ENCODE peak calls at places on chromosomes 12 and 14, in five cellular contexts. One of them, this sample, is unnamed.

GRCh38 chr14:72753879-72754400 is 140.0 kb downstream of the DPF3 start:
- DNase-seq in GM23338: no peak
- DNase-seq in right lobe of liver: no peak
- DNase-seq in Panc1: no peak
- DNase-seq in HCT116: no peak
- DNase-seq in this sample: no peak

GRCh38 chr12:84497819-84498218 is 414.8 kb downstream of the SLC6A15 start:
- DNase-seq in right lobe of liver: no peak
- DNase-seq in HCT116: peak
- DNase-seq in Panc1: no peak
- DNase-seq in GM23338: peak
- DNase-seq in this sample: no peak

GRCh38 chr12:20601668-20602280 is 93.4 kb upstream of the SLCO1C1 start:
- DNase-seq in GM23338: peak
- DNase-seq in HCT116: peak
- DNase-seq in right lobe of liver: no peak
- DNase-seq in Panc1: no peak
- DNase-seq in this sample: no peak

GRCh38 chr14:97517566-97518234 is 720.5 kb downstream of the VRK1 start:
- DNase-seq in right lobe of liver: no peak
- DNase-seq in HCT116: no peak
- DNase-seq in GM23338: no peak
- DNase-seq in Panc1: no peak
- DNase-seq in this sample: no peak

GRCh38 chr12:54306925-54307731 is 6.3 kb upstream of the NFE2 start:
- DNase-seq in HCT116: peak
- DNase-seq in right lobe of liver: peak
- DNase-seq in Panc1: no peak
- DNase-seq in GM23338: peak
- DNase-seq in this sample: peak

GRCh38 chr12:50786498-50787231 is 22.8 kb downstream of the ATF1 start:
- DNase-seq in GM23338: peak
- DNase-seq in HCT116: peak
- DNase-seq in right lobe of liver: no peak
- DNase-seq in Panc1: peak
- DNase-seq in this sample: no peak

GRCh38 chr12:67193705-67194104 is 75.5 kb upstream of the CAND1 start:
- DNase-seq in HCT116: no peak
- DNase-seq in right lobe of liver: no peak
- DNase-seq in GM23338: peak
- DNase-seq in Panc1: no peak
- DNase-seq in this sample: no peak

GRCh38 chr12:78118486-78118885 is 287.8 kb downstream of the NAV3 start:
- DNase-seq in Panc1: no peak
- DNase-seq in HCT116: no peak
- DNase-seq in right lobe of liver: no peak
- DNase-seq in GM23338: no peak
- DNase-seq in this sample: no peak

GRCh38 chr12:19130224-19131019 is 889 bp downstream of the PLEKHA5 start:
- DNase-seq in right lobe of liver: peak
- DNase-seq in HCT116: no peak
- DNase-seq in GM23338: peak
- DNase-seq in Panc1: no peak
- DNase-seq in this sample: peak

GRCh38 chr12:125454786-125455450 is 389.7 kb downstream of the AACS start:
- DNase-seq in right lobe of liver: no peak
- DNase-seq in Panc1: no peak
- DNase-seq in GM23338: peak
- DNase-seq in HCT116: no peak
- DNase-seq in this sample: no peak

GRCh38 chr12:46933947-46934346 is 108.2 kb upstream of the SLC38A4 start:
- DNase-seq in Panc1: peak
- DNase-seq in HCT116: no peak
- DNase-seq in right lobe of liver: no peak
- DNase-seq in GM23338: peak
- DNase-seq in this sample: no peak

GRCh38 chr12:51905507-51906438 is 1.5 kb upstream of the ACVRL1 start:
- DNase-seq in GM23338: no peak
- DNase-seq in HCT116: no peak
- DNase-seq in Panc1: no peak
- DNase-seq in right lobe of liver: no peak
- DNase-seq in this sample: peak

GRCh38 chr12:62372825-62373224 is 93.8 kb upstream of the MON2 start:
- DNase-seq in HCT116: no peak
- DNase-seq in Panc1: no peak
- DNase-seq in GM23338: no peak
- DNase-seq in right lobe of liver: no peak
- DNase-seq in this sample: no peak

GRCh38 chr12:124024263-124024678 is 51.3 kb downstream of the ZNF664 start:
- DNase-seq in right lobe of liver: no peak
- DNase-seq in HCT116: no peak
- DNase-seq in Panc1: no peak
- DNase-seq in GM23338: no peak
- DNase-seq in this sample: no peak

GRCh38 chr14:32256606-32257005 is 53.5 kb upstream of the RNU6-8 start:
- DNase-seq in Panc1: no peak
- DNase-seq in GM23338: no peak
- DNase-seq in right lobe of liver: no peak
- DNase-seq in HCT116: no peak
- DNase-seq in this sample: no peak

GRCh38 chr12:93106910-93107309 is 177.8 kb upstream of the EEA1 start:
- DNase-seq in GM23338: no peak
- DNase-seq in Panc1: no peak
- DNase-seq in HCT116: no peak
- DNase-seq in right lobe of liver: no peak
- DNase-seq in this sample: no peak

GRCh38 chr12:57130941-57131340 is 2.7 kb downstream of the LRP1 start:
- DNase-seq in GM23338: no peak
- DNase-seq in right lobe of liver: no peak
- DNase-seq in Panc1: no peak
- DNase-seq in HCT116: no peak
- DNase-seq in this sample: no peak

GRCh38 chr12:124923906-124924734 is 9.7 kb upstream of the UBC start:
- DNase-seq in Panc1: no peak
- DNase-seq in HCT116: no peak
- DNase-seq in GM23338: peak
- DNase-seq in right lobe of liver: no peak
- DNase-seq in this sample: no peak

GRCh38 chr14:70662816-70663215 is 21.1 kb downstream of the TTC9 start:
- DNase-seq in right lobe of liver: no peak
- DNase-seq in GM23338: no peak
- DNase-seq in Panc1: no peak
- DNase-seq in HCT116: no peak
- DNase-seq in this sample: no peak

GRCh38 chr12:39764944-39765560 is 145.4 kb upstream of the ABCD2 start:
- DNase-seq in HCT116: peak
- DNase-seq in GM23338: peak
- DNase-seq in right lobe of liver: no peak
- DNase-seq in Panc1: peak
- DNase-seq in this sample: no peak

GRCh38 chr12:130847097-130847496 is 8.0 kb upstream of the STX2 start:
- DNase-seq in Panc1: no peak
- DNase-seq in HCT116: no peak
- DNase-seq in right lobe of liver: no peak
- DNase-seq in GM23338: no peak
- DNase-seq in this sample: no peak

GRCh38 chr14:61570188-61570960 is 124.9 kb upstream of the HIF1A start:
- DNase-seq in GM23338: no peak
- DNase-seq in Panc1: no peak
- DNase-seq in right lobe of liver: no peak
- DNase-seq in HCT116: no peak
- DNase-seq in this sample: no peak

GRCh38 chr12:14471497-14471896 is 96.2 kb downstream of the PLBD1 start:
- DNase-seq in GM23338: no peak
- DNase-seq in Panc1: no peak
- DNase-seq in HCT116: no peak
- DNase-seq in right lobe of liver: no peak
- DNase-seq in this sample: no peak

GRCh38 chr12:25362646-25363045 is 111.9 kb upstream of the KRAS start:
- DNase-seq in Panc1: no peak
- DNase-seq in right lobe of liver: no peak
- DNase-seq in HCT116: no peak
- DNase-seq in GM23338: no peak
- DNase-seq in this sample: no peak

GRCh38 chr12:54350743-54351142 is 13.5 kb downstream of the GPR84 start:
- DNase-seq in Panc1: no peak
- DNase-seq in GM23338: peak
- DNase-seq in HCT116: no peak
- DNase-seq in right lobe of liver: no peak
- DNase-seq in this sample: no peak

GRCh38 chr12:78703820-78704525 is 160.6 kb upstream of the SYT1 start:
- DNase-seq in GM23338: no peak
- DNase-seq in HCT116: peak
- DNase-seq in right lobe of liver: no peak
- DNase-seq in Panc1: peak
- DNase-seq in this sample: no peak

DNA sequence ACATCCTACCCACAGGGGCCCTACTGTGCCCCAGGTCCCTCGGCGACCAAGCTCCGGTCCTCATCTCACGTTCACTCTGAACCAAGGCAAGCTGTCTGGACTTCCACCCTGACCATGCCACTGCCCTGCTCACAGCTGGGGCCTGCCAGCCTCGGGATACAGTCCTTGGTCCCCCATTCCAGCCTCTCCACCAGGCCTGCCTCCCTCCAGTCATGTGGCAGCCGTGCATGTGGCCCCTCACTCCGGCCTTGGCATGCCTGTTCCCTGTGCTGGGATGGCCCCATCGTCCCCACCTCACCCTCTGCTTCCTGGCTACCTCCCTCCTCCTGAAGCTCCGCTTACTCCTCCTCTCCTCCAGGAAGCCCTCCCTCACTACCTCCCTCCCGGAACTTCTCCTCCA is 38.6 kb upstream of the DLK1 start:
- DNase-seq in right lobe of liver: no peak
- DNase-seq in Panc1: no peak
- DNase-seq in GM23338: no peak
- DNase-seq in HCT116: no peak
- DNase-seq in this sample: no peak
- H3K27ac ChIP-seq in right lobe of liver: no peak
- H3K27ac ChIP-seq in Panc1: peak
- H3K27ac ChIP-seq in GM23338: no peak
- H3K27ac ChIP-seq in HCT116: no peak
- H3K27ac ChIP-seq in this sample: no peak

DNA sequence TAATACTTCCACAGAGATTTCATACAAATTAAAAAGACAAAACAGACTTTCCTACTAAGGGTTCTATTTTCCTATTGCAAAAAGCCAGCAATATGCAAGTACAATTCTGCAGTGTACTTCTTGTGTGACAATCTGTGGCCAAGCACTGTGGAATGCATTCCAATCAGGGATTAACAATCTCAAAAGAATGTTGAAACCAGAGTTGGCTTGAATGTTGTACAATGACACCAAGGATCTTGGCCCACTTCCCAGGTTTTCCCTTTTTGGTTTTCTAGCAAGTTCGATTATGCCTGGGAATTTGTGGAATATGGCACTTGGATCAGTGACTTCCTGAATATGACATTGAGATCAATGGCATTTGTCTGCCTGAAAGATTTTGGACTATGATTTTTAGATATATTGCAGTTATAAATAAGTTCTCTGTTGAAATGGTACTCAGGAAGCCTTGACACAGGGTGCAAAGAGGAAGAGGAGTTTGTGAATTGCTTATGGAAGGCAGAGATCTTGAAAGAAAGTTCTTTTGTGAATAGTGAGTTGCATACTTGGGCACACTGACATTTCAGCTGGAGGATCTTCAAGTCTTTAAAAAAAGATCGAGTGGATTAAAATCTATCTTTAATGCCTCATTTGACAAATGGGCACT is 81.4 kb upstream of the FERMT2 start:
- DNase-seq in GM23338: no peak
- DNase-seq in Panc1: no peak
- DNase-seq in right lobe of liver: no peak
- DNase-seq in HCT116: peak
- DNase-seq in this sample: no peak
- H3K4me3 ChIP-seq in GM23338: no peak
- H3K4me3 ChIP-seq in Panc1: no peak
- H3K4me3 ChIP-seq in right lobe of liver: no peak
- H3K4me3 ChIP-seq in HCT116: no peak
- H3K4me3 ChIP-seq in this sample: no peak

GRCh38 chr14:24428628-24429394 is 657 bp downstream of the CBLN3 start:
- DNase-seq in right lobe of liver: no peak
- DNase-seq in Panc1: no peak
- DNase-seq in HCT116: no peak
- DNase-seq in GM23338: peak
- DNase-seq in this sample: no peak

GRCh38 chr14:24426150-24426911 is 3.1 kb downstream of the CBLN3 start:
- DNase-seq in GM23338: peak
- DNase-seq in Panc1: no peak
- DNase-seq in HCT116: no peak
- DNase-seq in right lobe of liver: no peak
- DNase-seq in this sample: no peak

GRCh38 chr14:24427537-24428508 is 1.6 kb downstream of the CBLN3 start:
- DNase-seq in Panc1: no peak
- DNase-seq in right lobe of liver: peak
- DNase-seq in GM23338: no peak
- DNase-seq in HCT116: no peak
- DNase-seq in this sample: no peak

GRCh38 chr14:24425704-24426103 is 3.8 kb downstream of the CBLN3 start:
- DNase-seq in right lobe of liver: no peak
- DNase-seq in HCT116: no peak
- DNase-seq in GM23338: no peak
- DNase-seq in Panc1: no peak
- DNase-seq in this sample: no peak

GRCh38 chr14:24426912-24427536 is 2.4 kb downstream of the CBLN3 start:
- DNase-seq in Panc1: no peak
- DNase-seq in right lobe of liver: peak
- DNase-seq in GM23338: peak
- DNase-seq in HCT116: no peak
- DNase-seq in this sample: no peak
- TF ChIP-seq CTCF in Panc1: no peak
- TF ChIP-seq CTCF in right lobe of liver: no peak
- TF ChIP-seq CTCF in GM23338: no peak
- TF ChIP-seq CTCF in HCT116: no peak
- TF ChIP-seq CTCF in this sample: no peak

DNA sequence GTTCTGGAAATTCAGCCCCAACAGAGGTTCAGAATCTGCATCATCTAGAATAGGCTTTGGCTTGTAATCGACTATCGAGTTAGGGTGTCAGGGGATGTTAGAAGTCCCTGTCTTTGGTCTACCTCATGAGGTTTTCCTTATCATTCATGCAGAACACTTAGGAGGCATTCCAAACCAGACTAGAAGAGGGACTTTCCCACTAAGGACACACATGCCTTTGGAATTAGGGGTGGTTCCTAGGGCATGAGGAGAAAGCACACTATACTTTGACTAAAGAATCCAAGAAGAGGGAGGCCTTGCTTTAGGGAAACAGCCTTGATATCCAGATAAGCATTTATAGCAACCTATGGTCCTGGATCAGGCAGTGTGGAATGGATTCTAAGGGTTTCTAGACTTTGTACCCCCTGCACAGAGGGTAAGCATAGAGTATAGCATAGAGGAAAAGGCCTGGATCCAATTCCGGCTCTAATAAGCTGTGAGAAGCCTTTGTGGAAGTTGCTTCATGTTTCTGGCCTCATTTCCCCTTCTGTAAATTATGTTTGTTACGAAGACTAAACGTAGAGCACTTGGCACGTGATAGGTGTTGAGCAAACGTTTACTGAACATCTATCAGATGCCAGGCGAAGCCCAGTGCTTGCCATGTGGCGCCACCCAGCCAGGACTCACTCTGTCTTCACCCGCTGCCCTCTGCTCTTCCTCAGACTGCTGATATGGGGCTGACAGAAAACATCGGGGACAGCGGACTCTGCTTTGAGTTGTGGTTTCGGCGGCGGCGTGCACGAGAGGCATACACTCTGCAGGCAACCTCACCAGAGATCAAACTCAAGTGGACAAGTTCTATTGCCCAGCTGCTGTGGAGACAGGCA is 13.2 kb downstream of the ZNF219 start:
- DNase-seq in Panc1: no peak
- DNase-seq in HCT116: no peak
- DNase-seq in right lobe of liver: peak
- DNase-seq in GM23338: no peak
- DNase-seq in this sample: peak
- H3K27ac ChIP-seq in Panc1: no peak
- H3K27ac ChIP-seq in HCT116: no peak
- H3K27ac ChIP-seq in right lobe of liver: peak
- H3K27ac ChIP-seq in GM23338: no peak
- H3K27ac ChIP-seq in this sample: peak